ENCODE peak calls at places on chromosomes 13 and 19, in seven cellular contexts. H is fibroblast of lung, Z is cardiac muscle cell, Q is lower lobe of right lung, T is left lung, P is thyroid gland, B is uterus. J is an unnamed sample.
A peak's percentile ranks its signal among the peaks of the same experiment; 100 is the strongest.

GRCh38 chr19:46413262-46414031 is at the start of gene CCDC8:
- DNase-seq in Q (peak; percentile 75), T (peak; percentile 86), B (peak; percentile 95), H (peak; percentile 98), P (peak; percentile 94), Z (peak; percentile 99), J (peak; percentile 94)

GRCh38 chr13:106291006-106291405 is 244.5 kb downstream of the EFNB2 start:
- DNase-seq in B (no peak), T (no peak), Q (no peak), Z (peak; percentile 44), H (peak; percentile 71), P (no peak), J (no peak)

GRCh38 chr13:48662226-48662625 is 8.5 kb downstream of the CYSLTR2 start:
- DNase-seq in Z (no peak), Q (no peak), T (no peak), B (no peak), P (no peak), H (no peak), J (no peak)

GRCh38 chr13:107678075-107678689 is 537.2 kb downstream of the LIG4 start:
- DNase-seq in P (no peak), Z (no peak), H (peak; percentile 2), B (no peak), T (no peak), Q (no peak), J (no peak)

GRCh38 chr19:46373573-46374359 is 26.9 kb downstream of the PPP5C start:
- DNase-seq in Z (no peak), T (peak; percentile 90), H (peak; percentile 72), B (no peak), P (peak; percentile 100), Q (peak; percentile 93), J (peak; percentile 99)

GRCh38 chr19:7926021-7926726 is at the start of gene CTXN1:
- DNase-seq in Z (peak; percentile 63), P (peak; percentile 68), H (peak; percentile 40), Q (peak; percentile 74), B (peak; percentile 75), T (peak; percentile 64), J (peak; percentile 80)

GRCh38 chr13:86846501-86846900 is 824.7 kb upstream of the SLITRK5 start:
- DNase-seq in Q (no peak), B (no peak), P (no peak), T (no peak), Z (no peak), H (peak; percentile 22), J (no peak)

GRCh38 chr19:58089846-58090245 is 8.2 kb downstream of the ZSCAN18 start:
- DNase-seq in P (no peak), B (no peak), H (no peak), Z (no peak), T (no peak), Q (no peak), J (no peak)

GRCh38 chr19:38434549-38435051 is 1.1 kb downstream of the RYR1 start:
- DNase-seq in P (peak; percentile 7), H (no peak), B (no peak), Q (no peak), Z (no peak), T (no peak), J (no peak)

GRCh38 chr13:34412817-34413365 is 529.2 kb upstream of the NBEA start:
- DNase-seq in B (no peak), Z (no peak), T (no peak), P (no peak), Q (no peak), H (peak; percentile 79), J (no peak)

GRCh38 chr19:8611890-8612806 is 1.6 kb upstream of the ADAMTS10 start:
- DNase-seq in H (peak; percentile 95), Z (peak; percentile 78), B (peak; percentile 76), T (no peak), Q (no peak), P (no peak), J (peak; percentile 60)

GRCh38 chr13:112877496-112877895 is 91.5 kb upstream of the MCF2L start:
- DNase-seq in Z (no peak), H (no peak), P (no peak), Q (peak; percentile 34), B (no peak), T (peak; percentile 15), J (no peak)

GRCh38 chr13:51041126-51041525 is 69.9 kb downstream of the C13orf42 start:
- DNase-seq in T (no peak), B (no peak), Q (no peak), P (no peak), H (no peak), Z (no peak), J (no peak)

GRCh38 chr13:48412881-48413351 is at the start of gene LPAR6:
- DNase-seq in H (peak; percentile 81), T (no peak), B (peak; percentile 37), P (no peak), Z (peak; percentile 87), Q (no peak), J (no peak)

GRCh38 chr13:37194428-37194861 is 89.0 kb upstream of the CSNK1A1L start:
- DNase-seq in B (no peak), Q (no peak), Z (peak; percentile 35), H (peak; percentile 92), T (no peak), P (no peak), J (no peak)

GRCh38 chr13:90968510-90968909 is 379.0 kb upstream of the MIR17HG start:
- DNase-seq in Z (peak; percentile 35), H (peak; percentile 7), B (no peak), Q (no peak), P (peak; percentile 37), T (no peak), J (peak; percentile 28)

GRCh38 chr19:57280913-57281425 is 684 bp downstream of the ZNF460 start:
- DNase-seq in P (no peak), B (no peak), H (peak; percentile 15), T (no peak), Q (no peak), Z (no peak), J (no peak)

GRCh38 chr13:28357846-28358496 is 137.0 kb downstream of the FLT1 start:
- DNase-seq in Z (no peak), H (no peak), B (no peak), P (no peak), Q (no peak), T (no peak), J (no peak)
- H3K4me1 ChIP-seq in Z (peaks cover 20% of the 10 kb centered on the region), H (no peaks in the 10 kb centered on the region), B (no peaks in the 10 kb centered on the region), P (no peaks in the 10 kb centered on the region), Q (peaks cover 6% of the 10 kb centered on the region), T (peaks cover 13% of the 10 kb centered on the region), J (no peaks in the 10 kb centered on the region)

GRCh38 chr13:40668335-40668734 is 1.9 kb upstream of the FOXO1 start:
- DNase-seq in P (no peak), T (no peak), H (no peak), Z (peak; percentile 41), B (peak; percentile 54), Q (no peak), J (no peak)
- TF ChIP-seq CTCF in P (no peak), T (peak; percentile 43), H (peak; percentile 64), Z (peak; percentile 61), B (peak; percentile 47), Q (peak; percentile 46), J (no peak)

GRCh38 chr19:49565261-49565660 is 15.1 kb downstream of the NOSIP start:
- DNase-seq in T (no peak), B (no peak), P (no peak), Q (no peak), Z (peak; percentile 67), H (no peak), J (peak; percentile 62)

GRCh38 chr19:49570138-49570856 is 10.1 kb downstream of the NOSIP start:
- DNase-seq in B (peak; percentile 75), Q (no peak), T (no peak), Z (peak; percentile 91), P (peak; percentile 53), H (peak; percentile 71), J (peak; percentile 75)

GRCh38 chr19:49567722-49568454 is 12.5 kb downstream of the NOSIP start:
- DNase-seq in B (no peak), T (no peak), P (no peak), Q (no peak), H (no peak), Z (peak; percentile 47), J (no peak)

GRCh38 chr19:49564616-49565045 is 15.7 kb downstream of the NOSIP start:
- DNase-seq in Z (no peak), B (no peak), P (no peak), H (no peak), Q (no peak), T (no peak), J (no peak)

GRCh38 chr19:49566302-49566701 is 14.1 kb downstream of the NOSIP start:
- DNase-seq in T (no peak), Z (no peak), H (no peak), P (no peak), Q (no peak), B (no peak), J (no peak)
- H3K4me3 ChIP-seq in T (no peak overlapping the region), Z (no peak overlapping the region), H (no peak overlapping the region), P (no peak overlapping the region), Q (no peak overlapping the region), B (no peak overlapping the region), J (no peak overlapping the region)

GRCh38 chr19:47695533-47696262 is 17.5 kb upstream of the EHD2 start:
- DNase-seq in P (no peak), Q (no peak), T (no peak), B (no peak), H (no peak), Z (no peak), J (no peak)

GRCh38 chr19:47693903-47694302 is 19.3 kb upstream of the EHD2 start:
- DNase-seq in Z (no peak), Q (no peak), B (no peak), H (no peak), T (no peak), P (no peak), J (no peak)

GRCh38 chr19:47694466-47695273 is 18.6 kb upstream of the EHD2 start:
- DNase-seq in Q (no peak), B (no peak), Z (no peak), T (no peak), H (no peak), P (no peak), J (no peak)

GRCh38 chr19:47691782-47692181 is 21.4 kb upstream of the EHD2 start:
- DNase-seq in H (no peak), T (no peak), P (no peak), B (no peak), Z (no peak), Q (no peak), J (no peak)

DNA sequence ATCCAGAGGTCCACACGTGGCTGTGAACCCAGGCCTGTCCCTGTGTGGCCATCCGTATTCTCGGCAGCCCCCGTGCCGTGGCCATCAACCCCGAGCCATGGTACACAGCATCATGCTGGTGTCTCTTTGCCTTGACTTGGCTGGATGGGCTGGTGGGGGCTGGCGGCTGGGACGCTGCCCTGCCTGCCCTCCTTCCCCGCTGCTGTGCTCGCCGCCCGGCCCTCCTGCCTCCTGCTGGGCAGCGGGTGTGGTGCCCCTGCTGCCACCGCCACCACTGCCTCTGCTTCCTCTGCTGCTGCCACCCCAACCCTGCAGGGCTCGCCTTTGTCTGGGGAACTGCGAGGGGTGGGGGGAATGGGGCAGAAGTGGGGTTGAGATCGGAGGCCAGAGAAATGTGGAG is 19.7 kb upstream of the EHD2 start:
- DNase-seq in Z (no peak), P (no peak), Q (no peak), H (no peak), B (no peak), T (no peak), J (no peak)
- H3K4me1 ChIP-seq in Z (no peaks in the 10 kb centered on the region), P (no peaks in the 10 kb centered on the region), Q (peaks cover 6% of the 10 kb centered on the region), H (no peaks in the 10 kb centered on the region), B (peaks cover 6% of the 10 kb centered on the region), T (peaks cover 7% of the 10 kb centered on the region), J (peaks cover 4% of the 10 kb centered on the region)

GRCh38 chr19:14686411-14686810 is 3.4 kb upstream of the ZNF333 start:
- DNase-seq in Z (peak; percentile 30), H (no peak), P (no peak), B (no peak), Q (peak; percentile 55), T (no peak), J (no peak)
- TF ChIP-seq CTCF in Z (peak; percentile 29), H (peak; percentile 22), P (no peak), B (no peak), Q (peak; percentile 34), T (no peak), J (peak; percentile 21)

GRCh38 chr19:14325863-14326262 is 55.4 kb upstream of the ADGRE5 start:
- DNase-seq in P (no peak), H (no peak), Z (no peak), B (no peak), T (no peak), Q (no peak), J (no peak)
- H3K4me3 ChIP-seq in P (no peak overlapping the region), H (no peak overlapping the region), Z (no peak overlapping the region), B (no peak overlapping the region), T (no peak overlapping the region), Q (no peak overlapping the region), J (no peak overlapping the region)

J was measured in body of pancreas.